ENCODE peak calls at places on chromosomes 6 and 20, in seven cellular contexts. K, P, D, Q, U, O and I are unnamed samples.

GRCh38 chr20:45405566-45406259 is 2.4 kb upstream of the DBNDD2 start:
- DNase-seq in D (peak; percentile 50), O (peak; percentile 69), U (peak; percentile 61), Q (peak; percentile 63), P (no peak), K (no peak), I (peak; percentile 22)

GRCh38 chr6:148747493-148748160 is 797 bp downstream of the UST start:
- DNase-seq in P (no peak), O (peak; percentile 39), Q (peak; percentile 64), D (peak; percentile 69), K (peak; percentile 26), U (peak; percentile 72), I (peak; percentile 41)

GRCh38 chr6:122615409-122615808 is 5.2 kb downstream of the PKIB start:
- DNase-seq in K (no peak), D (no peak), P (no peak), Q (no peak), O (no peak), U (no peak), I (no peak)

GRCh38 chr6:102344769-102345168 is 951.3 kb downstream of the GRIK2 start:
- DNase-seq in K (no peak), P (no peak), Q (no peak), O (no peak), U (no peak), D (no peak), I (no peak)

GRCh38 chr20:3563113-3563512 is 92.3 kb downstream of the ATRN start:
- DNase-seq in Q (no peak), D (no peak), K (peak; percentile 20), O (no peak), P (peak; percentile 42), U (no peak), I (no peak)

GRCh38 chr6:97689078-97689754 is 406.2 kb upstream of the MMS22L start:
- DNase-seq in D (no peak), K (no peak), O (no peak), U (no peak), P (no peak), Q (no peak), I (no peak)

GRCh38 chr6:47476794-47477496 is 644 bp upstream of the CD2AP start:
- DNase-seq in P (no peak), D (no peak), Q (no peak), O (no peak), U (no peak), K (no peak), I (no peak)

GRCh38 chr6:127023001-127023778 is 95.3 kb upstream of the RSPO3 start:
- DNase-seq in Q (no peak), D (no peak), K (no peak), O (no peak), P (no peak), U (no peak), I (no peak)

GRCh38 chr6:100998111-100998510 is 117.0 kb upstream of the ASCC3 start:
- DNase-seq in K (peak; percentile 76), P (no peak), D (no peak), U (no peak), O (no peak), Q (no peak), I (no peak)

GRCh38 chr20:50745634-50746137 is 14.3 kb downstream of the PARD6B start:
- DNase-seq in P (no peak), D (no peak), K (no peak), Q (no peak), U (peak; percentile 39), O (no peak), I (no peak)

GRCh38 chr20:32829291-32830005 is 9.7 kb downstream of the MAPRE1 start:
- DNase-seq in D (no peak), P (no peak), U (no peak), O (no peak), K (no peak), Q (no peak), I (no peak)

GRCh38 chr6:37134622-37135191 is 35.2 kb upstream of the PIM1 start:
- DNase-seq in Q (peak; percentile 76), D (no peak), U (peak; percentile 82), K (peak; percentile 97), P (peak; percentile 94), O (no peak), I (no peak)

GRCh38 chr6:131255911-131256310 is 120.6 kb downstream of the AKAP7 start:
- DNase-seq in K (peak; percentile 2), U (no peak), O (no peak), Q (no peak), D (no peak), P (peak; percentile 7), I (no peak)

GRCh38 chr6:127486934-127487333 is 27.7 kb upstream of the KIAA0408 start:
- DNase-seq in P (no peak), U (no peak), Q (no peak), O (no peak), D (no peak), K (no peak), I (no peak)

GRCh38 chr6:3748208-3748701 is 3.3 kb downstream of the PXDC1 start:
- DNase-seq in K (peak; percentile 77), Q (peak; percentile 89), D (peak; percentile 71), U (peak; percentile 76), O (peak; percentile 82), P (peak; percentile 89), I (peak; percentile 66)

GRCh38 chr6:163427498-163428254 is 13.2 kb downstream of the QKI start:
- DNase-seq in U (no peak), Q (no peak), K (no peak), D (no peak), O (no peak), P (peak; percentile 30), I (no peak)

GRCh38 chr20:17794400-17794799 is 94.6 kb downstream of the BANF2 start:
- DNase-seq in U (no peak), P (no peak), O (no peak), K (no peak), Q (peak; percentile 51), D (no peak), I (no peak)

DNA sequence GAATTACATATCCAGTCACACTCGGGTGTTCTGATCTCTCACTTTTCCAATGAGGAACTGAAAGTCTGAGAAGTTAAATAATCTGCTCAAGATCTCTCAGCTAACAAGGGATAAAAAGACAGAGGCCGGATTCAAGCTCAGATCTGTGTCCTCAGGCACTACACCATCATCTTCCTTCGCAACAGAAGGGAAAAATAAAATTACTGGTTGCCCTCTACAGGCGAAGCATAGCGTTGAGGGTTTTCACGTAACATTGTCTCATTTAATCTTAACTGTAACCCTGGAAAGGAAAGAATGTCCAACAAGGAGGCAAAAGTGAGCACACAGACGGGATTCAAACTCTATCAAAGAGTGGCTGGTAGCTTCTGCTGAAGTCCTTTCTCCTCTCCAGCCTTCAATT is 67.8 kb upstream of the ANKEF1 start:
- DNase-seq in D (no peak), O (no peak), K (no peak), Q (no peak), U (no peak), P (peak; percentile 5), I (no peak)
- TF ChIP-seq CTCF in D (no peak), O (no peak), K (peak; percentile 60), Q (no peak), U (no peak), P (peak; percentile 30), I (no peak)

DNA sequence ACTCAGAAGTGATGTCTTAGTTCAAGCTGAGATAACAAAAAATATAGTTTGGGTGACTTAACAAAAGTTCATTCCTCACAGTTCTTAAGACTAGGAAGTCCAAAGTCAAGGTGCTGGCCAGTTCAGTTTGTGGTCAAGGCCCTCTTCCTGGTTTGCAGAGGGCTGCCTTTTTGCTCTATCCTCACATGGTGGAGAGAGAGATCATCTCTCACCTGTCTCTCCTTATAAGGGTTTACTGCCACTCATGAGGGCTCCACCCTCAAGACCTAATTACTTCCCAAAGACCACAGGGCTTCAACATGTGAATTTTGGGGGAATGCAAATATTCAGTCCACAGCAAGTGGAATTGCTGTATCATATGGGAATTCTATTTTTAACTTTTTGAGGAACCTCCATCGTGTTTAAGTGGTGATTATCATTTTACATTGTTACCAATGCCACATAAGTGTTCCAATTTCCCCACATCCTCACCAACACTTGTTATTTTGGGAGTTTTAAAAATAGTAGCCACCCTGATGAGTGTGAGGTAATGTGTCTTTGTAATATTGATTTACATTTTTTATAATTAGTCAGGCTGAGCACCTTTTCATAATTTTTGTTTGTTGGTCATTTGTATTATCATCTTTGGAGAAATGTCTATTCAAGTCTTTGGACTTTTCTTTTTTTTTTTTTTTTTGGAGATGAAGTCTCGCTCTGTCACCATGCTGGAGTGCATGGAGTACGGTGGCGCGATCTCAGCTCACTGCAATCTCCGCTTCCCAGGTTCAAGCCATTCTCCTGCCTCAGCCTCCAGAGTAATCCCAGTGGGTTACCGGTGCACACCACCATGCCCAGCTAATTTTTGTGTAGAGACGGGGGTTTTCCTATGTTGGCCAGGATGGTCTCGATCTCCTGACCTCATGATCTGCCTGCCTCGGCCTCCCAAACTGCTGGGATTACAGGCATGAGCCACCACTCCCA is 112.2 kb downstream of the SESN1 start:
- DNase-seq in K (no peak), Q (no peak), O (no peak), U (no peak), D (no peak), P (no peak), I (no peak)
- TF ChIP-seq CTCF in K (no peak), Q (no peak), O (no peak), U (no peak), D (no peak), P (no peak), I (no peak)

GRCh38 chr6:141199074-141199473 is 933.7 kb upstream of the GJE1 start:
- DNase-seq in Q (no peak), K (no peak), P (peak; percentile 68), D (no peak), O (no peak), U (no peak), I (no peak)

DNA sequence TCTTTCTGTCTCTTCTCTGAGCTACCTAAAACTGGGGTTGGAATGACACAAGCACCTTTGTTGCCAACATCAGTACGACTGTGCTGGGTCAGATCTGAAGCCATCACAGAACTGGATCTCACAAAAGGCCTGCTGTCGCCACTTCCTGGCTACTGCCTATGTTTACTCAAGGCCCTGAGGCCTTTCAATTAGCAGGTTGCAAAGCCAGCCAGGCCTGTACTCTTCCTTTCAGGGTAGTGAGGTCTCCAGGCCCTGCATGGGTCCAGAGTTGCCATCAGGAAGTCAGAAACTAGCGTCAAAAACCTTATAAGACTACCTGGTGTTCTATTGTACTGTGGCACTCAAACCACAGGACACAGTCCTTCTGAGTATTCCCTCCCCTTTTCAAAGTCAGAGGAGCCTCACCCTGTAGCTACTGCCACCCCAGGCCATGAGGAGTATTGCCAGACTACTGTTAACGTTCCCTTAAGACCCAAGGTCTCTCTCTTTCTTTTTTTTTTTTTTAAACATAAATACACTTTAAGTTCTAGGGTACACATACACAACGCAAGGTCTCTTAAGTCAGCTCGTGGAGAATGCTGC is 937.4 kb upstream of the GJE1 start:
- DNase-seq in O (no peak), K (no peak), Q (no peak), D (no peak), P (no peak), U (no peak), I (no peak)
- TF ChIP-seq CTCF in O (no peak), K (no peak), Q (no peak), D (no peak), P (no peak), U (no peak), I (no peak)

GRCh38 chr6:92806254-92806653 is 613.1 kb downstream of the EPHA7 start:
- DNase-seq in D (no peak), P (no peak), Q (no peak), O (no peak), U (no peak), K (no peak), I (no peak)

DNA sequence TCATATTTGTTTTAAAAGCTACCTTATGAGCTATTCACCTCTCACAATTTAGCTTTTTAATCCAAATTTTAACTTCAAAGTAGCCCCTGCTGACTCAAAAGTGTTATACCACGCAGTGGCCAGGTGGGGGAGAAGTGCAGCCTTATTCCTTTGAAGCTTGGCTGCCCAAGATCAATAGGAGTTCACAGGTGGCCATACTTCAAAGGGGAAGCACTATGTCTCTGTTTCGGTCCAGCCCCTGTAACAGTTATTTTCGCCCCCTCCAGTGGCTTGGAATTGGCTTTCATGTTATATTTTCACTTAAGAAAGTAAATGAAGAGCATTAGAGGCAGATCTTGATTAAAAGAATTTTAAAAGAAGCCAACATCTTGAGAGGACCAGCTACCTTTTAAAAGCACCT is 608.4 kb downstream of the EPHA7 start:
- DNase-seq in P (no peak), O (no peak), Q (no peak), U (no peak), D (peak; percentile 54), K (peak; percentile 10), I (peak; percentile 58)
- TF ChIP-seq CTCF in P (peak; percentile 12), O (peak; percentile 34), Q (no peak), U (peak; percentile 18), D (peak; percentile 64), K (peak; percentile 79), I (peak; percentile 59)